ENCODE peak calls at places on chromosome 20, in four cellular contexts. L is body of pancreas; C is stimulated activated CD4-positive, alpha-beta T cell treated with anti-CD3 and anti-CD28 coated beads, Interleukin-2, amount 100 ng/mL, for 24 hours; K is heart left ventricle. J is an unnamed sample.

GRCh38 chr20:45128066-45128465 is 3.8 kb upstream of the WFDC12 start:
- DNase-seq in L (no peak), C (no peak), K (no peak), J (no peak)

GRCh38 chr20:43736588-43737091 is 9.8 kb upstream of the GTSF1L start:
- DNase-seq in L (no peak), C (peak; percentile 37), K (no peak), J (no peak)

GRCh38 chr20:24656391-24656790 is 187.0 kb downstream of the SYNDIG1 start:
- DNase-seq in L (no peak), C (no peak), K (no peak), J (no peak)

GRCh38 chr20:38973546-38974120 is 11.5 kb downstream of the DHX35 start:
- DNase-seq in L (peak; percentile 60), C (no peak), K (peak; percentile 21), J (no peak)

GRCh38 chr20:58523072-58523681 is 8.0 kb upstream of the APCDD1L start:
- DNase-seq in L (no peak), C (no peak), K (no peak), J (no peak)

GRCh38 chr20:3276400-3277015 is 37.5 kb upstream of the SLC4A11 start:
- DNase-seq in L (no peak), C (no peak), K (no peak), J (no peak)

GRCh38 chr20:33777831-33778230 is 33.3 kb upstream of the CHMP4B start:
- DNase-seq in L (no peak), C (no peak), K (no peak), J (no peak)

GRCh38 chr20:24379116-24379927 is 90.1 kb upstream of the SYNDIG1 start:
- DNase-seq in L (no peak), C (no peak), K (peak; percentile 12), J (peak; percentile 3)

GRCh38 chr20:434221-434620 is 26.1 kb downstream of the RBCK1 start:
- DNase-seq in L (no peak), C (no peak), K (no peak), J (no peak)